ENCODE peak calls at places on chromosome X, in ten cellular contexts. One of them, this sample, is unnamed.

GRCh38 chrX:104284407-104285000 is 29.8 kb upstream of the ESX1 start:
- DNase-seq in MG63: peak
- DNase-seq in islet precursor cell: no peak
- DNase-seq in effector memory CD8-positive, alpha-beta T cell: no peak
- DNase-seq in stimulated activated CD4-positive, alpha-beta T cell treated with anti-CD3 and anti-CD28 coated beads, Interleukin-15, amount 100 ng/mL, for 1 hour: no peak
- DNase-seq in activated T-helper 1 cell treated with anti-CD3 and anti-CD28 coated beads, Interleukin-12 subunit alpha, Interleukin-12 subunit beta, Interleukin-2, Interleukin-4 antibody, amounts not matched to agents 30 ng/mL and 10 ng/mL and 1 ng/mL, durations not matched to agents 14 hours and 24 hours and 36 hours: no peak
- DNase-seq in NCI-H1105: no peak
- DNase-seq in lung microvascular endothelial cell: no peak
- DNase-seq in ovary: no peak
- DNase-seq in HEK293T: peak
- DNase-seq in this sample: no peak

GRCh38 chrX:2145672-2146412 is 354.9 kb downstream of the DHRSX start:
- DNase-seq in NCI-H1105: no peak
- DNase-seq in HEK293T: no peak
- DNase-seq in ovary: no peak
- DNase-seq in islet precursor cell: no peak
- DNase-seq in MG63: peak
- DNase-seq in lung microvascular endothelial cell: no peak
- DNase-seq in stimulated activated CD4-positive, alpha-beta T cell treated with anti-CD3 and anti-CD28 coated beads, Interleukin-15, amount 100 ng/mL, for 1 hour: no peak
- DNase-seq in activated T-helper 1 cell treated with anti-CD3 and anti-CD28 coated beads, Interleukin-12 subunit alpha, Interleukin-12 subunit beta, Interleukin-2, Interleukin-4 antibody, amounts not matched to agents 30 ng/mL and 10 ng/mL and 1 ng/mL, durations not matched to agents 14 hours and 24 hours and 36 hours: no peak
- DNase-seq in effector memory CD8-positive, alpha-beta T cell: no peak
- DNase-seq in this sample: no peak

GRCh38 chrX:110042521-110042920 is 39.6 kb downstream of the TMEM164 start:
- DNase-seq in activated T-helper 1 cell treated with anti-CD3 and anti-CD28 coated beads, Interleukin-12 subunit alpha, Interleukin-12 subunit beta, Interleukin-2, Interleukin-4 antibody, amounts not matched to agents 30 ng/mL and 10 ng/mL and 1 ng/mL, durations not matched to agents 14 hours and 24 hours and 36 hours: no peak
- DNase-seq in effector memory CD8-positive, alpha-beta T cell: no peak
- DNase-seq in NCI-H1105: no peak
- DNase-seq in islet precursor cell: no peak
- DNase-seq in lung microvascular endothelial cell: no peak
- DNase-seq in HEK293T: no peak
- DNase-seq in ovary: no peak
- DNase-seq in MG63: no peak
- DNase-seq in stimulated activated CD4-positive, alpha-beta T cell treated with anti-CD3 and anti-CD28 coated beads, Interleukin-15, amount 100 ng/mL, for 1 hour: no peak
- DNase-seq in this sample: no peak

GRCh38 chrX:150688911-150689451 is 4.2 kb upstream of the MTMR1 start:
- DNase-seq in islet precursor cell: peak
- DNase-seq in HEK293T: peak
- DNase-seq in ovary: no peak
- DNase-seq in stimulated activated CD4-positive, alpha-beta T cell treated with anti-CD3 and anti-CD28 coated beads, Interleukin-15, amount 100 ng/mL, for 1 hour: no peak
- DNase-seq in lung microvascular endothelial cell: no peak
- DNase-seq in effector memory CD8-positive, alpha-beta T cell: no peak
- DNase-seq in MG63: peak
- DNase-seq in activated T-helper 1 cell treated with anti-CD3 and anti-CD28 coated beads, Interleukin-12 subunit alpha, Interleukin-12 subunit beta, Interleukin-2, Interleukin-4 antibody, amounts not matched to agents 30 ng/mL and 10 ng/mL and 1 ng/mL, durations not matched to agents 14 hours and 24 hours and 36 hours: no peak
- DNase-seq in NCI-H1105: no peak
- DNase-seq in this sample: no peak

GRCh38 chrX:133335027-133335426 is 80.3 kb downstream of the GPC4 start:
- DNase-seq in HEK293T: peak
- DNase-seq in lung microvascular endothelial cell: peak
- DNase-seq in MG63: no peak
- DNase-seq in islet precursor cell: no peak
- DNase-seq in activated T-helper 1 cell treated with anti-CD3 and anti-CD28 coated beads, Interleukin-12 subunit alpha, Interleukin-12 subunit beta, Interleukin-2, Interleukin-4 antibody, amounts not matched to agents 30 ng/mL and 10 ng/mL and 1 ng/mL, durations not matched to agents 14 hours and 24 hours and 36 hours: no peak
- DNase-seq in effector memory CD8-positive, alpha-beta T cell: no peak
- DNase-seq in stimulated activated CD4-positive, alpha-beta T cell treated with anti-CD3 and anti-CD28 coated beads, Interleukin-15, amount 100 ng/mL, for 1 hour: no peak
- DNase-seq in ovary: no peak
- DNase-seq in NCI-H1105: peak
- DNase-seq in this sample: peak

GRCh38 chrX:20374866-20375530 is 108.3 kb upstream of the RPS6KA3 start:
- DNase-seq in stimulated activated CD4-positive, alpha-beta T cell treated with anti-CD3 and anti-CD28 coated beads, Interleukin-15, amount 100 ng/mL, for 1 hour: no peak
- DNase-seq in ovary: no peak
- DNase-seq in activated T-helper 1 cell treated with anti-CD3 and anti-CD28 coated beads, Interleukin-12 subunit alpha, Interleukin-12 subunit beta, Interleukin-2, Interleukin-4 antibody, amounts not matched to agents 30 ng/mL and 10 ng/mL and 1 ng/mL, durations not matched to agents 14 hours and 24 hours and 36 hours: no peak
- DNase-seq in NCI-H1105: no peak
- DNase-seq in lung microvascular endothelial cell: no peak
- DNase-seq in HEK293T: no peak
- DNase-seq in effector memory CD8-positive, alpha-beta T cell: no peak
- DNase-seq in MG63: no peak
- DNase-seq in islet precursor cell: peak
- DNase-seq in this sample: no peak

GRCh38 chrX:79506001-79506400 is 138.9 kb upstream of the ITM2A start:
- DNase-seq in ovary: no peak
- DNase-seq in activated T-helper 1 cell treated with anti-CD3 and anti-CD28 coated beads, Interleukin-12 subunit alpha, Interleukin-12 subunit beta, Interleukin-2, Interleukin-4 antibody, amounts not matched to agents 30 ng/mL and 10 ng/mL and 1 ng/mL, durations not matched to agents 14 hours and 24 hours and 36 hours: no peak
- DNase-seq in HEK293T: no peak
- DNase-seq in effector memory CD8-positive, alpha-beta T cell: no peak
- DNase-seq in MG63: no peak
- DNase-seq in islet precursor cell: no peak
- DNase-seq in NCI-H1105: no peak
- DNase-seq in stimulated activated CD4-positive, alpha-beta T cell treated with anti-CD3 and anti-CD28 coated beads, Interleukin-15, amount 100 ng/mL, for 1 hour: no peak
- DNase-seq in lung microvascular endothelial cell: no peak
- DNase-seq in this sample: no peak

GRCh38 chrX:69318651-69319305 is 153.5 kb upstream of the PJA1 start:
- DNase-seq in islet precursor cell: peak
- DNase-seq in ovary: no peak
- DNase-seq in HEK293T: no peak
- DNase-seq in stimulated activated CD4-positive, alpha-beta T cell treated with anti-CD3 and anti-CD28 coated beads, Interleukin-15, amount 100 ng/mL, for 1 hour: no peak
- DNase-seq in MG63: no peak
- DNase-seq in activated T-helper 1 cell treated with anti-CD3 and anti-CD28 coated beads, Interleukin-12 subunit alpha, Interleukin-12 subunit beta, Interleukin-2, Interleukin-4 antibody, amounts not matched to agents 30 ng/mL and 10 ng/mL and 1 ng/mL, durations not matched to agents 14 hours and 24 hours and 36 hours: no peak
- DNase-seq in NCI-H1105: no peak
- DNase-seq in lung microvascular endothelial cell: no peak
- DNase-seq in effector memory CD8-positive, alpha-beta T cell: no peak
- DNase-seq in this sample: no peak

GRCh38 chrX:23822397-23822796 is 39.4 kb downstream of the SAT1 start:
- DNase-seq in ovary: no peak
- DNase-seq in lung microvascular endothelial cell: no peak
- DNase-seq in HEK293T: no peak
- DNase-seq in activated T-helper 1 cell treated with anti-CD3 and anti-CD28 coated beads, Interleukin-12 subunit alpha, Interleukin-12 subunit beta, Interleukin-2, Interleukin-4 antibody, amounts not matched to agents 30 ng/mL and 10 ng/mL and 1 ng/mL, durations not matched to agents 14 hours and 24 hours and 36 hours: no peak
- DNase-seq in islet precursor cell: no peak
- DNase-seq in NCI-H1105: no peak
- DNase-seq in stimulated activated CD4-positive, alpha-beta T cell treated with anti-CD3 and anti-CD28 coated beads, Interleukin-15, amount 100 ng/mL, for 1 hour: no peak
- DNase-seq in MG63: no peak
- DNase-seq in effector memory CD8-positive, alpha-beta T cell: no peak
- DNase-seq in this sample: no peak

GRCh38 chrX:44306336-44306735 is 37.1 kb downstream of the EFHC2 start:
- DNase-seq in stimulated activated CD4-positive, alpha-beta T cell treated with anti-CD3 and anti-CD28 coated beads, Interleukin-15, amount 100 ng/mL, for 1 hour: no peak
- DNase-seq in activated T-helper 1 cell treated with anti-CD3 and anti-CD28 coated beads, Interleukin-12 subunit alpha, Interleukin-12 subunit beta, Interleukin-2, Interleukin-4 antibody, amounts not matched to agents 30 ng/mL and 10 ng/mL and 1 ng/mL, durations not matched to agents 14 hours and 24 hours and 36 hours: no peak
- DNase-seq in effector memory CD8-positive, alpha-beta T cell: no peak
- DNase-seq in HEK293T: peak
- DNase-seq in MG63: peak
- DNase-seq in islet precursor cell: no peak
- DNase-seq in lung microvascular endothelial cell: no peak
- DNase-seq in NCI-H1105: no peak
- DNase-seq in ovary: no peak
- DNase-seq in this sample: no peak

GRCh38 chrX:15576019-15576418 is 24.7 kb downstream of the ACE2 start:
- DNase-seq in HEK293T: peak
- DNase-seq in ovary: no peak
- DNase-seq in MG63: no peak
- DNase-seq in activated T-helper 1 cell treated with anti-CD3 and anti-CD28 coated beads, Interleukin-12 subunit alpha, Interleukin-12 subunit beta, Interleukin-2, Interleukin-4 antibody, amounts not matched to agents 30 ng/mL and 10 ng/mL and 1 ng/mL, durations not matched to agents 14 hours and 24 hours and 36 hours: no peak
- DNase-seq in NCI-H1105: no peak
- DNase-seq in islet precursor cell: no peak
- DNase-seq in effector memory CD8-positive, alpha-beta T cell: no peak
- DNase-seq in lung microvascular endothelial cell: no peak
- DNase-seq in stimulated activated CD4-positive, alpha-beta T cell treated with anti-CD3 and anti-CD28 coated beads, Interleukin-15, amount 100 ng/mL, for 1 hour: no peak
- DNase-seq in this sample: peak

GRCh38 chrX:114049063-114049462 is 534.8 kb upstream of the HTR2C start:
- DNase-seq in ovary: no peak
- DNase-seq in lung microvascular endothelial cell: no peak
- DNase-seq in effector memory CD8-positive, alpha-beta T cell: no peak
- DNase-seq in stimulated activated CD4-positive, alpha-beta T cell treated with anti-CD3 and anti-CD28 coated beads, Interleukin-15, amount 100 ng/mL, for 1 hour: no peak
- DNase-seq in NCI-H1105: no peak
- DNase-seq in MG63: no peak
- DNase-seq in activated T-helper 1 cell treated with anti-CD3 and anti-CD28 coated beads, Interleukin-12 subunit alpha, Interleukin-12 subunit beta, Interleukin-2, Interleukin-4 antibody, amounts not matched to agents 30 ng/mL and 10 ng/mL and 1 ng/mL, durations not matched to agents 14 hours and 24 hours and 36 hours: no peak
- DNase-seq in islet precursor cell: no peak
- DNase-seq in HEK293T: no peak
- DNase-seq in this sample: no peak

GRCh38 chrX:37685452-37686347 is at the start of gene XK:
- DNase-seq in lung microvascular endothelial cell: peak
- DNase-seq in islet precursor cell: peak
- DNase-seq in NCI-H1105: peak
- DNase-seq in stimulated activated CD4-positive, alpha-beta T cell treated with anti-CD3 and anti-CD28 coated beads, Interleukin-15, amount 100 ng/mL, for 1 hour: peak
- DNase-seq in MG63: peak
- DNase-seq in HEK293T: peak
- DNase-seq in effector memory CD8-positive, alpha-beta T cell: peak
- DNase-seq in ovary: peak
- DNase-seq in activated T-helper 1 cell treated with anti-CD3 and anti-CD28 coated beads, Interleukin-12 subunit alpha, Interleukin-12 subunit beta, Interleukin-2, Interleukin-4 antibody, amounts not matched to agents 30 ng/mL and 10 ng/mL and 1 ng/mL, durations not matched to agents 14 hours and 24 hours and 36 hours: peak
- DNase-seq in this sample: peak

GRCh38 chrX:10108288-10108687 is 48.5 kb upstream of the CLCN4 start:
- DNase-seq in MG63: no peak
- DNase-seq in HEK293T: no peak
- DNase-seq in ovary: no peak
- DNase-seq in effector memory CD8-positive, alpha-beta T cell: no peak
- DNase-seq in stimulated activated CD4-positive, alpha-beta T cell treated with anti-CD3 and anti-CD28 coated beads, Interleukin-15, amount 100 ng/mL, for 1 hour: no peak
- DNase-seq in NCI-H1105: peak
- DNase-seq in islet precursor cell: no peak
- DNase-seq in activated T-helper 1 cell treated with anti-CD3 and anti-CD28 coated beads, Interleukin-12 subunit alpha, Interleukin-12 subunit beta, Interleukin-2, Interleukin-4 antibody, amounts not matched to agents 30 ng/mL and 10 ng/mL and 1 ng/mL, durations not matched to agents 14 hours and 24 hours and 36 hours: no peak
- DNase-seq in lung microvascular endothelial cell: no peak
- DNase-seq in this sample: no peak

GRCh38 chrX:69128573-69128972 is 36.7 kb downstream of the PJA1 start:
- DNase-seq in lung microvascular endothelial cell: no peak
- DNase-seq in activated T-helper 1 cell treated with anti-CD3 and anti-CD28 coated beads, Interleukin-12 subunit alpha, Interleukin-12 subunit beta, Interleukin-2, Interleukin-4 antibody, amounts not matched to agents 30 ng/mL and 10 ng/mL and 1 ng/mL, durations not matched to agents 14 hours and 24 hours and 36 hours: no peak
- DNase-seq in MG63: peak
- DNase-seq in islet precursor cell: peak
- DNase-seq in HEK293T: no peak
- DNase-seq in effector memory CD8-positive, alpha-beta T cell: no peak
- DNase-seq in ovary: peak
- DNase-seq in NCI-H1105: no peak
- DNase-seq in stimulated activated CD4-positive, alpha-beta T cell treated with anti-CD3 and anti-CD28 coated beads, Interleukin-15, amount 100 ng/mL, for 1 hour: no peak
- DNase-seq in this sample: peak

GRCh38 chrX:23845316-23845932 is 62.3 kb downstream of the APOO start:
- DNase-seq in activated T-helper 1 cell treated with anti-CD3 and anti-CD28 coated beads, Interleukin-12 subunit alpha, Interleukin-12 subunit beta, Interleukin-2, Interleukin-4 antibody, amounts not matched to agents 30 ng/mL and 10 ng/mL and 1 ng/mL, durations not matched to agents 14 hours and 24 hours and 36 hours: no peak
- DNase-seq in effector memory CD8-positive, alpha-beta T cell: no peak
- DNase-seq in NCI-H1105: no peak
- DNase-seq in stimulated activated CD4-positive, alpha-beta T cell treated with anti-CD3 and anti-CD28 coated beads, Interleukin-15, amount 100 ng/mL, for 1 hour: no peak
- DNase-seq in islet precursor cell: no peak
- DNase-seq in MG63: no peak
- DNase-seq in ovary: no peak
- DNase-seq in HEK293T: no peak
- DNase-seq in lung microvascular endothelial cell: peak
- DNase-seq in this sample: no peak